ENCODE peak calls at places on chromosomes 3 and 15, in five cellular contexts. J is substantia nigra, A is left lung, O is GM18507, T is progenitor cell of endocrine pancreas. D is an unnamed sample.

GRCh38 chr3:194632211-194632982 is 822 bp downstream of the TMEM44 start:
- DNase-seq in T (no peak), A (peak), O (no peak), J (no peak), D (no peak)

GRCh38 chr3:12138044-12138443 is 20.7 kb downstream of the TIMP4 start:
- DNase-seq in T (no peak), A (no peak), O (peak), J (no peak), D (peak)

GRCh38 chr3:174215426-174215825 is 643.7 kb upstream of the NAALADL2 start:
- DNase-seq in A (no peak), J (no peak), O (no peak), T (no peak), D (no peak)

GRCh38 chr3:11953778-11954177 is 50.4 kb upstream of the SYN2 start:
- DNase-seq in O (no peak), J (no peak), A (no peak), T (no peak), D (no peak)

GRCh38 chr3:36175916-36176461 is 204.3 kb upstream of the STAC start:
- DNase-seq in J (no peak), O (no peak), A (no peak), T (no peak), D (no peak)

GRCh38 chr3:54211097-54211496 is 88.7 kb downstream of the CACNA2D3 start:
- DNase-seq in J (no peak), A (no peak), O (no peak), T (no peak), D (no peak)

GRCh38 chr15:72991026-72991425 is 61.2 kb upstream of the NEO1 start:
- DNase-seq in J (no peak), T (no peak), A (no peak), O (no peak), D (no peak)

GRCh38 chr3:179768080-179768479 is 115.2 kb downstream of the USP13 start:
- DNase-seq in O (no peak), A (no peak), J (no peak), T (peak), D (peak)

GRCh38 chr3:111667621-111668239 is 72.6 kb upstream of the ZBED2 start:
- DNase-seq in T (no peak), J (no peak), O (peak), A (no peak), D (no peak)

GRCh38 chr3:171812811-171813210 is 2.5 kb upstream of the PLD1 start:
- DNase-seq in T (no peak), O (no peak), A (no peak), J (no peak), D (no peak)

GRCh38 chr3:188689101-188689574 is 482.6 kb upstream of the TPRG1 start:
- DNase-seq in J (no peak), A (no peak), O (no peak), T (no peak), D (no peak)

GRCh38 chr3:51471775-51472652 is 27.8 kb downstream of the DCAF1 start:
- DNase-seq in O (no peak), T (no peak), A (no peak), J (no peak), D (no peak)

GRCh38 chr15:60660290-60661051 is 181.5 kb upstream of the ICE2 start:
- DNase-seq in A (no peak), T (no peak), O (peak), J (no peak), D (no peak)

GRCh38 chr3:150410311-150411105 is 2.4 kb downstream of the TSC22D2 start:
- DNase-seq in T (peak), J (peak), O (no peak), A (peak), D (no peak)

GRCh38 chr3:194137314-194138097 is 1.6 kb downstream of the HES1 start:
- DNase-seq in O (no peak), J (no peak), A (peak), T (peak), D (peak)

GRCh38 chr15:32922541-32922940 is 204.7 kb downstream of the GREM1 start:
- DNase-seq in A (no peak), J (no peak), O (no peak), T (no peak), D (no peak)

D was measured in neuronal stem cell.